ENCODE peak calls at places on chromosomes 5 and 9, in nine cellular contexts. W, B, S, O, H, Q, G, P and K are unnamed samples. For H3K4me1, the result is how much of the 10 kb centered on the place peaks cover.

GRCh38 chr9:117932585-117932984 is 228.4 kb downstream of the TLR4 start:
- DNase-seq in W (no peak), B (no peak), S (no peak), O (no peak), H (no peak), Q (no peak), G (no peak), P (no peak), K (no peak)

GRCh38 chr9:4755026-4755609 is 14.1 kb upstream of the AK3 start:
- DNase-seq in W (no peak), B (no peak), S (no peak), O (no peak), H (no peak), Q (no peak), G (no peak), P (no peak), K (no peak)

GRCh38 chr5:1882337-1883119 is at the start of gene IRX4:
- DNase-seq in W (no peak), B (peak), S (no peak), O (peak), H (no peak), Q (peak), G (peak), P (peak), K (no peak)

GRCh38 chr5:142295084-142295758 is 29.6 kb downstream of the SPRY4 start:
- DNase-seq in W (no peak), B (no peak), S (no peak), O (no peak), H (no peak), Q (no peak), G (no peak), P (peak), K (no peak)

GRCh38 chr9:119088002-119088401 is 281.2 kb downstream of the BRINP1 start:
- DNase-seq in W (no peak), B (no peak), S (no peak), O (no peak), H (no peak), Q (no peak), G (no peak), P (no peak), K (no peak)

GRCh38 chr5:107389130-107389553 is 281.6 kb downstream of the EFNA5 start:
- DNase-seq in W (peak), B (no peak), S (peak), O (peak), H (no peak), Q (peak), G (no peak), P (peak), K (peak)

GRCh38 chr5:113405530-113405929 is 29.3 kb downstream of the TSSK1B start:
- DNase-seq in W (no peak), B (no peak), S (no peak), O (no peak), H (no peak), Q (no peak), G (no peak), P (no peak), K (no peak)

GRCh38 chr5:6399978-6400910 is 21.9 kb upstream of the MED10 start:
- DNase-seq in W (no peak), B (no peak), S (no peak), O (no peak), H (no peak), Q (peak), G (no peak), P (peak), K (no peak)

GRCh38 chr9:114220129-114220541 is 64.8 kb downstream of the COL27A1 start:
- DNase-seq in W (no peak), B (no peak), S (no peak), O (no peak), H (no peak), Q (no peak), G (no peak), P (no peak), K (no peak)

GRCh38 chr5:79464695-79465332 is 49.1 kb downstream of the HOMER1 start:
- DNase-seq in W (peak), B (peak), S (no peak), O (peak), H (no peak), Q (peak), G (no peak), P (no peak), K (peak)

GRCh38 chr5:92409131-92409530 is 1026.0 kb upstream of the ARRDC3 start:
- DNase-seq in W (no peak), B (no peak), S (no peak), O (no peak), H (no peak), Q (peak), G (no peak), P (peak), K (no peak)

GRCh38 chr5:153402550-153402949 is 87.9 kb upstream of the GRIA1 start:
- DNase-seq in W (no peak), B (no peak), S (no peak), O (no peak), H (no peak), Q (peak), G (no peak), P (peak), K (no peak)

GRCh38 chr9:111896942-111897830 is 572 bp downstream of the UGCG start:
- DNase-seq in W (no peak), B (peak), S (no peak), O (peak), H (no peak), Q (peak), G (peak), P (peak), K (peak)

GRCh38 chr5:26388946-26389345 is 649.4 kb downstream of the CDH9 start:
- DNase-seq in W (no peak), B (no peak), S (no peak), O (no peak), H (no peak), Q (peak), G (no peak), P (peak), K (no peak)

GRCh38 chr9:115628426-115628825 is 510.5 kb upstream of the TNC start:
- DNase-seq in W (no peak), B (no peak), S (no peak), O (no peak), H (no peak), Q (peak), G (no peak), P (no peak), K (no peak)

GRCh38 chr9:112104901-112105300 is 70.2 kb downstream of the SUSD1 start:
- DNase-seq in W (peak), B (no peak), S (no peak), O (no peak), H (no peak), Q (no peak), G (no peak), P (no peak), K (no peak)

GRCh38 chr9:785997-786396 is 55.5 kb upstream of the DMRT1 start:
- DNase-seq in W (no peak), B (no peak), S (no peak), O (no peak), H (no peak), Q (no peak), G (no peak), P (no peak), K (no peak)

GRCh38 chr5:159642379-159642778 is 273.9 kb upstream of the ADRA1B start:
- DNase-seq in W (no peak), B (no peak), S (no peak), O (no peak), H (no peak), Q (peak), G (no peak), P (no peak), K (no peak)

GRCh38 chr5:52989781-52990530 is 804 bp downstream of the ITGA2 start:
- DNase-seq in W (no peak), B (peak), S (no peak), O (no peak), H (no peak), Q (peak), G (no peak), P (peak), K (peak)

GRCh38 chr5:125338804-125339203 is 592.4 kb upstream of the ZNF608 start:
- DNase-seq in W (no peak), B (no peak), S (no peak), O (no peak), H (no peak), Q (no peak), G (no peak), P (peak), K (no peak)

GRCh38 chr5:68288756-68289134 is 73.2 kb downstream of the PIK3R1 start:
- DNase-seq in W (no peak), B (peak), S (no peak), O (no peak), H (no peak), Q (peak), G (no peak), P (no peak), K (no peak)

GRCh38 chr9:95629585-95629984 is 112.8 kb upstream of the PTCH1 start:
- DNase-seq in W (no peak), B (no peak), S (no peak), O (no peak), H (no peak), Q (no peak), G (no peak), P (no peak), K (no peak)

GRCh38 chr5:55218966-55219365 is 8.1 kb downstream of the MCIDAS start:
- DNase-seq in W (no peak), B (no peak), S (no peak), O (no peak), H (no peak), Q (peak), G (no peak), P (no peak), K (no peak)

GRCh38 chr9:85302860-85303779 is 438.6 kb downstream of the AGTPBP1 start:
- DNase-seq in W (no peak), B (no peak), S (no peak), O (no peak), H (no peak), Q (no peak), G (no peak), P (no peak), K (no peak)

GRCh38 chr9:129598089-129598596 is 22.8 kb downstream of the C9orf50 start:
- DNase-seq in W (no peak), B (no peak), S (no peak), O (no peak), H (no peak), Q (no peak), G (no peak), P (no peak), K (no peak)

GRCh38 chr9:5364294-5364990 is 24.8 kb upstream of the RLN1 start:
- DNase-seq in W (no peak), B (no peak), S (peak), O (no peak), H (no peak), Q (no peak), G (no peak), P (peak), K (no peak)

GRCh38 chr9:121975801-121976277 is 117.3 kb downstream of the TTLL11 start:
- DNase-seq in W (no peak), B (no peak), S (no peak), O (peak), H (no peak), Q (peak), G (no peak), P (peak), K (no peak)

GRCh38 chr5:56319281-56320242 is 86.4 kb upstream of the ANKRD55 start:
- DNase-seq in W (no peak), B (no peak), S (no peak), O (no peak), H (no peak), Q (no peak), G (no peak), P (peak), K (no peak)

GRCh38 chr5:23001120-23001519 is 148.0 kb upstream of the CDH12 start:
- DNase-seq in W (no peak), B (no peak), S (no peak), O (no peak), H (no peak), Q (no peak), G (no peak), P (no peak), K (no peak)

GRCh38 chr5:103111458-103111857 is 8.5 kb downstream of the GIN1 start:
- DNase-seq in W (peak), B (no peak), S (no peak), O (no peak), H (no peak), Q (no peak), G (no peak), P (no peak), K (peak)

GRCh38 chr5:165321912-165322311 is 1816.5 kb downstream of the MAT2B start:
- DNase-seq in W (no peak), B (no peak), S (no peak), O (no peak), H (no peak), Q (peak), G (no peak), P (peak), K (no peak)

GRCh38 chr9:98168952-98169488 is 23.4 kb downstream of the CORO2A start:
- DNase-seq in W (peak), B (no peak), S (peak), O (no peak), H (peak), Q (peak), G (peak), P (peak), K (peak)

DNA sequence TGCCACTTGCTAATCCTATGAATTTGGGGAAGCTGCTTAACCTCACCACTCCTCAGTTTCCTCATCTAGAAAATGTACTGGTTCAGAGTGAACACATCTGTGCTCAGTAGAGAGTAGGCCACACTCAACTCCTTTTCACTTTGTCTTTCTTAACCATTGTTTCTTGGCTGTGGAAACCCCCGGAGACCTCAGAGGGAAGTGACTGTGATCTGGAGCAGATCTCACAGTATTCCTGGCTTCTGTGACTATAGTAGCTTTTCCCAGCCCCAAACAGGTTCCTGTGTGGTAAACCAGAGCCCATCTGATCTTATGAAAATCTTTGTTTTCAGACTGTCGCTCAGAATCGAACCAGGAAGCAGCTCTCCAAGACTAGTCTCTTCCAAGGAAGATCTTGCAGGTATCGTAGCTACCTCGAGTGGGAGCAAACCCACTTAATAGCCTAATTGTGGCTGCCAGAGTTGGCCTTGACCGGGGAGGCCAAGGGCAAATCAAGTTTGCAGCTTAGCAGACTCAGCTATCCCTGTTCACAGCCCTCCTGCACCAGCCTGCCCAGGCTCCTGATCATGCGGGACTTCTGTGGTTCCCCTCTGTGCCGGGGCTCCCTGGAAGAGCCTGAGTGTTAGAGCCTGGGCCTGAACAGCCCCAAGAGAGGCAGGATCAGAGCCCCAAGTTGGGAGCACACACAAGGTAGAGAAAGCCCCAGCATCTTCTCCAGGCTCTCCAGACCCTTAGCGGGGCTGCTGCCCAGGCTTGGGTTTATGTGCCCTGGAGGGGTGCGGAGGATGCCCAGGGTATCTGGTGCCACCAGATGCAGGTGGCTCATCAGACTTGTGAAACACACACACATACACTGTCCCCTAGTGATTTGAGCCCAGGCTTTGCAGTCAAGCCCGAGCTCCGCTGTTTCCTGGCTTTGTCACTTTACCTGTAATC is 52.2 kb upstream of the ANGPTL2 start:
- DNase-seq in W (no peak), B (no peak), S (no peak), O (no peak), H (no peak), Q (no peak), G (no peak), P (no peak), K (no peak)
- H3K27ac ChIP-seq in W (no peak), B (no peak), S (no peak), O (no peak), H (no peak), Q (no peak), G (no peak), P (no peak), K (no peak)

GRCh38 chr9:16616686-16617085 is 253.8 kb downstream of the BNC2 start:
- DNase-seq in W (no peak), B (no peak), S (no peak), O (no peak), H (no peak), Q (no peak), G (no peak), P (no peak), K (no peak)
- H3K4me3 ChIP-seq in W (no peak), B (no peak), S (no peak), O (no peak), H (no peak), Q (no peak), G (no peak), P (no peak), K (no peak)

GRCh38 chr5:67188274-67188857 is 8.2 kb downstream of the CD180 start:
- DNase-seq in W (no peak), B (no peak), S (no peak), O (no peak), H (no peak), Q (no peak), G (no peak), P (no peak), K (no peak)

GRCh38 chr5:67193479-67193878 is 3.1 kb downstream of the CD180 start:
- DNase-seq in W (no peak), B (no peak), S (no peak), O (no peak), H (no peak), Q (no peak), G (no peak), P (no peak), K (no peak)

GRCh38 chr5:67190443-67190842 is 6.2 kb downstream of the CD180 start:
- DNase-seq in W (no peak), B (no peak), S (no peak), O (no peak), H (no peak), Q (no peak), G (no peak), P (no peak), K (no peak)

GRCh38 chr5:67192719-67193464 is 3.7 kb downstream of the CD180 start:
- DNase-seq in W (peak), B (no peak), S (no peak), O (no peak), H (no peak), Q (no peak), G (no peak), P (peak), K (no peak)

GRCh38 chr5:67190856-67191255 is 5.7 kb downstream of the CD180 start:
- DNase-seq in W (no peak), B (no peak), S (no peak), O (no peak), H (no peak), Q (no peak), G (no peak), P (no peak), K (no peak)
- H3K4me1 ChIP-seq in W (half or more), B (under half), S (under half), O (under half), H (under half), Q (under half), G (under half), P (under half), K (under half)

GRCh38 chr9:17829812-17830385 is 251.0 kb downstream of the SH3GL2 start:
- DNase-seq in W (no peak), B (no peak), S (no peak), O (no peak), H (no peak), Q (no peak), G (no peak), P (no peak), K (no peak)

GRCh38 chr9:17824927-17825659 is 246.2 kb downstream of the SH3GL2 start:
- DNase-seq in W (no peak), B (no peak), S (no peak), O (no peak), H (no peak), Q (no peak), G (no peak), P (no peak), K (no peak)

DNA sequence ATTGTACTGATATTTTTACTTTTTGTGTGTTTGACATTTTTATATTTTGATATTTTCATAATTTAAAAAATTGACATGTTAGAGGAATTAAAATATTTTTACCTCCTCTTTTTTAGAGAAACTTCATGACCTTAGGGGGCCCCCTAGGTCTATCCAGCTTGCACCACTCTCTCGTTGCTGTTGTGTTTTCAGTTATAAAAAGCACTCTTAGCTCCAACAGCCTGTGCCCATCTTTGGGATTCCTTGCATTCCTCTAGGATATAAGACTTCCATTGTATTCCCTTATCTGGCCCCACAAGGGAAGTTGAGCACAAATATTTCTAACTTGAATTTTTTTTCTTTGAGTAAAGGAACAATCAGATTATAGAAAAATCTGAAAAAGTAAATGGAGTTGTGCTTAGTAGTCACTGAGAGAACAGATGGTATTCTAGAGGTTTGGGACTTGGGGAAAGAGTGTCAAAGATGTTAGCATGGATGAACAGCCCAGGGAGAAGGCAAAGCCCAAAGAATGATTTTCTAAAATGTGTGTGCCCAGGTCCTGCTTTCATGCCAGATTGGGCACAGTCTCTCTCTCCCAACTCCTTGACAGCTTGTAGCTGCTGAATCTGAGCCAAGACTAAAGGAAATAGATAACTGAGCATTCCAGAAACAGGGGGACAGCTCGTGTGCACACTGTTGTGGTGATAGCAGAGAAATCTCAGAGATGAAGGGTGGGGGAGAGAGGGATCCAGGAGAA is 245.5 kb downstream of the SH3GL2 start:
- DNase-seq in W (no peak), B (peak), S (no peak), O (no peak), H (no peak), Q (no peak), G (no peak), P (peak), K (no peak)
- H3K27ac ChIP-seq in W (no peak), B (peak), S (no peak), O (no peak), H (no peak), Q (no peak), G (no peak), P (no peak), K (no peak)

GRCh38 chr9:68950689-68951088 is 63.2 kb downstream of the PRKACG start:
- DNase-seq in W (no peak), B (no peak), S (no peak), O (no peak), H (no peak), Q (no peak), G (no peak), P (no peak), K (no peak)
- H3K4me3 ChIP-seq in W (no peak), B (no peak), S (no peak), O (no peak), H (no peak), Q (no peak), G (no peak), P (no peak), K (no peak)